ENCODE peak calls at places on chromosomes 2 and 18, in six cellular contexts. A, D, V, R, X and U are unnamed samples.

GRCh38 chr18:51425889-51426288 is 228.4 kb upstream of the MEX3C start:
- DNase-seq in A (no peak), D (no peak), V (no peak), R (no peak), X (peak), U (peak)

GRCh38 chr2:86274918-86275275 is 62.5 kb downstream of the REEP1 start:
- DNase-seq in A (no peak), D (no peak), V (peak), R (peak), X (no peak), U (peak)

GRCh38 chr2:138364554-138365162 is 136.9 kb upstream of the SPOPL start:
- DNase-seq in A (peak), D (peak), V (no peak), R (no peak), X (no peak), U (no peak)

GRCh38 chr2:216596986-216597509 is 36.2 kb upstream of the IGFBP2 start:
- DNase-seq in A (peak), D (peak), V (peak), R (no peak), X (no peak), U (no peak)

GRCh38 chr2:71680925-71681324 is 227.6 kb downstream of the DYSF start:
- DNase-seq in A (no peak), D (no peak), V (no peak), R (no peak), X (no peak), U (no peak)

GRCh38 chr2:2840681-2841300 is 509.7 kb upstream of the MYT1L start:
- DNase-seq in A (no peak), D (no peak), V (no peak), R (no peak), X (no peak), U (no peak)

GRCh38 chr2:179592167-179592936 is 269.1 kb downstream of the ZNF385B start:
- DNase-seq in A (peak), D (peak), V (no peak), R (no peak), X (no peak), U (no peak)

GRCh38 chr2:24907106-24907505 is 12.9 kb downstream of the ADCY3 start:
- DNase-seq in A (no peak), D (peak), V (peak), R (no peak), X (no peak), U (no peak)

GRCh38 chr2:199273043-199273647 is 184.6 kb downstream of the SATB2 start:
- DNase-seq in A (peak), D (peak), V (peak), R (no peak), X (no peak), U (no peak)

GRCh38 chr2:187442378-187442777 is 5.7 kb downstream of the CALCRL start:
- DNase-seq in A (no peak), D (peak), V (no peak), R (peak), X (no peak), U (no peak)

GRCh38 chr2:182541268-182541667 is 114.4 kb upstream of the PDE1A start:
- DNase-seq in A (no peak), D (no peak), V (peak), R (no peak), X (no peak), U (no peak)

GRCh38 chr2:196459539-196459938 is 180.0 kb upstream of the CCDC150 start:
- DNase-seq in A (peak), D (no peak), V (no peak), R (peak), X (peak), U (no peak)

GRCh38 chr2:218732761-218733158 is 22.1 kb downstream of the TTLL4 start:
- DNase-seq in A (no peak), D (peak), V (peak), R (no peak), X (no peak), U (no peak)

GRCh38 chr2:240111253-240111652 is 24.9 kb downstream of the COPS9 start:
- DNase-seq in A (no peak), D (peak), V (no peak), R (no peak), X (no peak), U (no peak)

GRCh38 chr2:9772999-9773904 is 70.0 kb upstream of the TAF1B start:
- DNase-seq in A (no peak), D (no peak), V (no peak), R (no peak), X (no peak), U (no peak)

GRCh38 chr2:29463181-29463900 is 348.1 kb downstream of the CLIP4 start:
- DNase-seq in A (peak), D (peak), V (no peak), R (no peak), X (no peak), U (no peak)

GRCh38 chr2:231300020-231300721 is 95.3 kb upstream of the B3GNT7 start:
- DNase-seq in A (peak), D (no peak), V (peak), R (peak), X (no peak), U (no peak)

GRCh38 chr2:10274376-10274775 is 28.3 kb upstream of the HPCAL1 start:
- DNase-seq in A (no peak), D (no peak), V (no peak), R (no peak), X (no peak), U (no peak)